ENCODE peak calls at places on chromosomes 5 and 9, in four cellular contexts. G is aorta, Y is astrocyte, H is keratinocyte. B is an unnamed sample.

GRCh38 chr5:38722918-38723317 is 122.9 kb upstream of the OSMR start:
- DNase-seq in G (no peak), Y (no peak), H (no peak), B (no peak)

GRCh38 chr9:8782237-8782636 is 982.7 kb upstream of the DMAC1 start:
- DNase-seq in G (no peak), Y (no peak), H (no peak), B (no peak)

GRCh38 chr5:150122158-150122510 is 33.5 kb downstream of the PDGFRB start:
- DNase-seq in G (peak; percentile 58), Y (no peak), H (no peak), B (no peak)

GRCh38 chr9:125561497-125562148 is 145.4 kb downstream of the MAPKAP1 start:
- DNase-seq in G (no peak), Y (no peak), H (no peak), B (no peak)

GRCh38 chr9:96122756-96123155 is 179.2 kb downstream of the HSD17B3 start:
- DNase-seq in G (no peak), Y (peak; percentile 64), H (no peak), B (no peak)

GRCh38 chr9:79581388-79581787 is 9.6 kb downstream of the TLE4 start:
- DNase-seq in G (no peak), Y (peak; percentile 69), H (no peak), B (no peak)

GRCh38 chr5:180990889-180991257 is 2.2 kb downstream of the BTNL3 start:
- DNase-seq in G (no peak), Y (no peak), H (no peak), B (no peak)

GRCh38 chr5:123538670-123539459 is 26.9 kb downstream of the CSNK1G3 start:
- DNase-seq in G (peak; percentile 42), Y (peak; percentile 60), H (no peak), B (no peak)

GRCh38 chr5:5658226-5658625 is 235.7 kb downstream of the ICE1 start:
- DNase-seq in G (peak; percentile 80), Y (peak; percentile 32), H (no peak), B (peak; percentile 3)

DNA sequence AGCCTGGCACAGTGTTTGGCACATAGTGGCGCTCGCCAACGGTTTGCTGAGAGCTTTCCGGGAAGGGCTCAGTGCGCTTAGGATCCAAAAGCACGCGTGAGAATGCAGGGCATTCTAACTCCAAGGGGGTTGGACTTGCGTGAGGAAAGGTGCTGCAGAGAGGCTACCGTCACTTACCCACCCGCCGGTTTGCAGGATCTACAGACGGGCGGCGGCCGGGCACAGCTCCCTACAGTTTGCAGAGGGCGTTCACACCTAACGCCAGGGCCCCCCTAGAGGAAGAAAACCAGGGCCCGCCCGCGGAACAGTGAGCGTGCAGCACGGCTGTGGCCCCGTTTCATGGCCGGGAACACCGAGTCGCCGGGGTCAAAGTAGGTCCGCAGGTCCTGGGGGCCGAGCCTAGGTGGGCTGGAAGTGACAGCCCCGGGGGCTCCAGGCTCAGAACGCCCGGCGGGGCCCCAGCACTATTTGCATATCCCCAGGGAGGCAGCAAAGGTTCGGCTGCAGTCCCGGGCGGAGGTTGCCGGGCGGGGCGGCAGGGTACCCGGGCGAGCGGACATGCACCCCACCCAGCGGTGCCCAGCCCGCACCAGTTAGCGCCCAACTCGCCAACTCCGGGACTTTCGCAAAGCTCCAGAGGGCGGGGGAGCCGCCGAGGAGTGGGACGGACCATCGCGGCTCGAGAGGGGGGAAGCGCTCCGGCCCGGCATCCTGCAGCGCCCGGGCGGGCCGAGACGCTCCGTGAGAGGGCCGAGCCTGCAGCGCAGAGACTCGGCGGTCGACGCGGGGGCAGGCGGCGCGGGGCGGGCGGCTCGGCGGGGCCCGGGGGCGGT is 498 bp upstream of the GALNT10 start:
- DNase-seq in G (peak; percentile 94), Y (peak; percentile 47), H (no peak), B (no peak)
- H3K27ac ChIP-seq in G (no peak overlapping the region), Y (no peak overlapping the region), H (no peak overlapping the region), B (peak overlapping the region; percentile 33)

DNA sequence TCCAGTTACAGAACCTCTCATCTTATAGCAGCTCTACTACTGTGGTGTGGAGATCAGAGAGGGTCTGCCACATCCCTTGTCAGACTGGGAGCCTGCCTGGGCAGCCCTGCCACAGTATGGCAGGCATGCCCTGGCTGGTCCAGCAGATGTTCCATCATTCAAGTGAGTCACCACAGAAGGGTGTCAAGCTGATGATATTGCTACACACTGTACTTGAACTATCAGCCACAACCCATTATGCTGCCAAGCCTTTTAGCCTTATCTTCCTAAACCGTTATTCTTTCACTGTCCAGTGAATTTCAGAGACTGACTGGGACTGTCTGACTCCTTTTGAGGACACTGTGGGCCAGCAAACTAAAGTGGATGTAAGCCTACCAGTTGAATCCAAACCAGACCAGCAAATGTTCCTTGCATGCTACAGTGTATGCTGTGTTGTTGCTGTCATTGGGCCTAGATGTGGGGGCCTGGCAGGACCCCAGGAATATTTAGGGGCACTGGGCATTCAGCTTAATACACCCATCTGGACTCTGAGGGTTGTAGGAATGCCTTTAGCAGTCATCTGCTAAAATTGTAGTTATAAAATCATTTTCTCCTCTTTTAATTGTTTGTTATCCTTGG is 202.6 kb downstream of the NR3C1 start:
- DNase-seq in G (no peak), Y (peak; percentile 94), H (peak; percentile 88), B (peak; percentile 85)
- H3K27ac ChIP-seq in G (no peak overlapping the region), Y (peak overlapping the region; percentile 16), H (peak overlapping the region; percentile 55), B (peak overlapping the region; percentile 59)

DNA sequence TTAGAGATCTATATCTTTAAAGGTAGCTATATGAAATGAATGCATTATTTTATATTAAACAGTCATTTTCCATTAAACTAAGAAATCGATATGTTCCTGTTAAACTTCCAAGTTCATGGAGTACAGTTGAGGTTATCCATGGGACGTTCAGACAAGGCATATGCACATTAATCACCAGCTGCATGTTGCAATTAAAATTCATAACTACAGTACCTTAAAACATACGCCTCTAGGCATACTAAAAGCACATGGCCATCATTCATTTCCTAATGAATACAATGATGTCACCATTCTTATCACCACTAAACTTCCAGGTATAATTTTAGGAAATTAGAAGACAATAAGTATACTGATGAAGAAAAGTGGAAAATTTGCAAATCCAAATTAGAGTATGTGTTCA is 174.3 kb downstream of the CDH12 start:
- DNase-seq in G (no peak), Y (no peak), H (no peak), B (peak; percentile 2)
- H3K27ac ChIP-seq in G (no peak overlapping the region), Y (no peak overlapping the region), H (no peak overlapping the region), B (no peak overlapping the region)

GRCh38 chr9:137743695-137744094 is 124.9 kb downstream of the EHMT1 start:
- DNase-seq in G (no peak), Y (no peak), H (no peak), B (no peak)
- H3K27ac ChIP-seq in G (no peak overlapping the region), Y (no peak overlapping the region), H (no peak overlapping the region), B (no peak overlapping the region)

GRCh38 chr9:93827545-93828330 is 127.4 kb downstream of the BARX1 start:
- DNase-seq in G (peak; percentile 82), Y (peak; percentile 13), H (no peak), B (no peak)
- H3K27ac ChIP-seq in G (no peak overlapping the region), Y (no peak overlapping the region), H (no peak overlapping the region), B (no peak overlapping the region)

GRCh38 chr9:83043583-83043982 is 19.4 kb downstream of the RASEF start:
- DNase-seq in G (no peak), Y (no peak), H (no peak), B (no peak)
- H3K27ac ChIP-seq in G (no peak overlapping the region), Y (no peak overlapping the region), H (no peak overlapping the region), B (no peak overlapping the region)

DNA sequence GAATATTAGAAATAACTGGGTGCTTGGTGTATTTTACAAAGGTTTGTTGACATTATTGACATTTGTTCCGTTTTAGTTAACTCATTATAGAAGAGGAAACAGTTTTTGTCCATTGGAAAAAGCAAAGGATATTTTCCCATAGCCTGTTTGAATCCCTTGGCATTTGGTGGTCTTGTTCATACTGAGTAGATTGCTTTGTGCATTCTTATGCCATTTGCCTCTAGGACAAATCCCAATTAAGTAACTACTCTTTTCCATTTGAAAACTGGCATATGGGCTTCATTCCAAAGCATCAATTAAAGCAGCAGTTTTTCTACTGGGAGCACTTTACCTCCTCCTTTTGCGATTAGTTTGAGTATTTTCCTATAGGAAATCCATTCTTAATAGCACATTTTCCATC is 31.2 kb downstream of the GPR21 start:
- DNase-seq in G (no peak), Y (no peak), H (no peak), B (no peak)
- H3K27ac ChIP-seq in G (no peak overlapping the region), Y (no peak overlapping the region), H (no peak overlapping the region), B (no peak overlapping the region)

B was measured in epithelial cell of prostate.